ENCODE peak calls at places on chromosomes 13 and 19, in six cellular contexts. N, K, C, J, E and S are unnamed samples.

GRCh38 chr19:10655457-10656312 is 1.5 kb downstream of the ILF3 start:
- DNase-seq in N (no peak), K (peak; percentile 81), C (no peak), J (no peak), E (peak; percentile 30), S (peak; percentile 44)

GRCh38 chr19:13669780-13670355 is 94.5 kb upstream of the MRI1 start:
- DNase-seq in N (no peak), K (no peak), C (no peak), J (no peak), E (no peak), S (no peak)

GRCh38 chr19:30676990-30677679 is 305.0 kb downstream of the ZNF536 start:
- DNase-seq in N (no peak), K (no peak), C (no peak), J (no peak), E (no peak), S (no peak)

GRCh38 chr13:77810891-77811290 is 107.7 kb downstream of the EDNRB start:
- DNase-seq in N (no peak), K (no peak), C (no peak), J (no peak), E (peak; percentile 35), S (no peak)

GRCh38 chr19:29660835-29661234 is 4.4 kb upstream of the PLEKHF1 start:
- DNase-seq in N (no peak), K (peak; percentile 9), C (no peak), J (no peak), E (no peak), S (no peak)

GRCh38 chr19:55592391-55593090 is 6.8 kb downstream of the FIZ1 start:
- DNase-seq in N (no peak), K (no peak), C (peak; percentile 66), J (no peak), E (no peak), S (no peak)

GRCh38 chr13:65966991-65967451 is 1263.1 kb downstream of the PCDH9 start:
- DNase-seq in N (no peak), K (peak; percentile 65), C (peak; percentile 48), J (peak; percentile 25), E (no peak), S (peak; percentile 45)

GRCh38 chr13:73603646-73604045 is 530.6 kb downstream of the KLF12 start:
- DNase-seq in N (no peak), K (no peak), C (no peak), J (no peak), E (no peak), S (no peak)

GRCh38 chr13:32791545-32792172 is 205.4 kb downstream of the PDS5B start:
- DNase-seq in N (no peak), K (peak; percentile 15), C (no peak), J (no peak), E (no peak), S (peak; percentile 35)

GRCh38 chr19:48513289-48514122 is 1.9 kb upstream of the LMTK3 start:
- DNase-seq in N (no peak), K (peak; percentile 71), C (peak; percentile 94), J (no peak), E (peak; percentile 59), S (peak; percentile 64)

GRCh38 chr13:53010374-53011105 is 18.1 kb upstream of the OLFM4 start:
- DNase-seq in N (no peak), K (no peak), C (no peak), J (no peak), E (no peak), S (no peak)

GRCh38 chr13:75555836-75556235 is 6.2 kb downstream of the UCHL3 start:
- DNase-seq in N (no peak), K (no peak), C (no peak), J (no peak), E (no peak), S (no peak)

GRCh38 chr13:64525687-64526086 is 2704.4 kb downstream of the PCDH9 start:
- DNase-seq in N (no peak), K (no peak), C (no peak), J (no peak), E (no peak), S (no peak)

GRCh38 chr13:51564671-51565070 is 19.6 kb upstream of the WDFY2 start:
- DNase-seq in N (no peak), K (no peak), C (no peak), J (no peak), E (peak; percentile 68), S (no peak)

GRCh38 chr13:105567951-105568510 is 967.4 kb downstream of the EFNB2 start:
- DNase-seq in N (no peak), K (peak; percentile 40), C (no peak), J (no peak), E (no peak), S (no peak)

GRCh38 chr19:10809693-10810285 is 26.2 kb downstream of the TMED1 start:
- DNase-seq in N (no peak), K (no peak), C (no peak), J (no peak), E (no peak), S (no peak)

GRCh38 chr19:17202249-17202648 is 12.9 kb upstream of the USE1 start:
- DNase-seq in N (no peak), K (no peak), C (no peak), J (no peak), E (no peak), S (no peak)

GRCh38 chr19:262125-262524 is 29.1 kb downstream of the PLPP2 start:
- DNase-seq in N (no peak), K (no peak), C (no peak), J (no peak), E (no peak), S (no peak)

GRCh38 chr19:19599190-19599535 is 19.3 kb downstream of the PBX4 start:
- DNase-seq in N (no peak), K (no peak), C (no peak), J (no peak), E (no peak), S (no peak)

GRCh38 chr19:19594371-19594770 is 24.1 kb downstream of the PBX4 start:
- DNase-seq in N (no peak), K (no peak), C (no peak), J (no peak), E (no peak), S (no peak)

GRCh38 chr19:19600793-19601346 is 17.6 kb downstream of the PBX4 start:
- DNase-seq in N (no peak), K (no peak), C (no peak), J (no peak), E (no peak), S (no peak)

GRCh38 chr19:19595171-19595701 is 23.3 kb downstream of the PBX4 start:
- DNase-seq in N (no peak), K (peak; percentile 58), C (no peak), J (no peak), E (no peak), S (peak; percentile 47)

DNA sequence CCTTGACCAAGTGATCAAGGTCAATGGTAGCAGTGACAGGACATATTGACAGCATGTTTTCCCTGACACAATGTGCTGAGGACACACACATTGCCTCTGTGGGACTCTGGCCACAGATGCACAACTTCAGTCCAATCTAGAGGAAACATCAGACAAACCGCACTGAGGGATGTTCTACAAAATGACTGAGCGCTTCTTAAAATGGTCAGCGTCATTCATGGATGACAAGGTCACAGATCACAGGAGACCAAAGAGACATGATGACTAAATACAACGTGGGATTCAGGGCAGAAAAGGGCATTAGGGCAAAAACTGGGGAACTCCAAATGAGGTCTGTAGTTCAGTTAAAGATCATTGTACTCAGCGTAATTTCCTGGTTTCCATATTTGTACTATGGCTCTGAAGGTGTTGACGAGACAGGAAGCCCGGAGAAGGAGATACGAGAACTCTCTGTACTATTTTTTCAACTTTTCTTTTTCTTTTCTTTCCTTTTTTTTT is 20.6 kb downstream of the PBX4 start:
- DNase-seq in N (no peak), K (no peak), C (no peak), J (no peak), E (no peak), S (no peak)
- H4K91ac ChIP-seq in N (no peak overlapping the region), K (no peak overlapping the region), C (no peak overlapping the region), J (no peak overlapping the region), E (no peak overlapping the region), S (no peak overlapping the region)

DNA sequence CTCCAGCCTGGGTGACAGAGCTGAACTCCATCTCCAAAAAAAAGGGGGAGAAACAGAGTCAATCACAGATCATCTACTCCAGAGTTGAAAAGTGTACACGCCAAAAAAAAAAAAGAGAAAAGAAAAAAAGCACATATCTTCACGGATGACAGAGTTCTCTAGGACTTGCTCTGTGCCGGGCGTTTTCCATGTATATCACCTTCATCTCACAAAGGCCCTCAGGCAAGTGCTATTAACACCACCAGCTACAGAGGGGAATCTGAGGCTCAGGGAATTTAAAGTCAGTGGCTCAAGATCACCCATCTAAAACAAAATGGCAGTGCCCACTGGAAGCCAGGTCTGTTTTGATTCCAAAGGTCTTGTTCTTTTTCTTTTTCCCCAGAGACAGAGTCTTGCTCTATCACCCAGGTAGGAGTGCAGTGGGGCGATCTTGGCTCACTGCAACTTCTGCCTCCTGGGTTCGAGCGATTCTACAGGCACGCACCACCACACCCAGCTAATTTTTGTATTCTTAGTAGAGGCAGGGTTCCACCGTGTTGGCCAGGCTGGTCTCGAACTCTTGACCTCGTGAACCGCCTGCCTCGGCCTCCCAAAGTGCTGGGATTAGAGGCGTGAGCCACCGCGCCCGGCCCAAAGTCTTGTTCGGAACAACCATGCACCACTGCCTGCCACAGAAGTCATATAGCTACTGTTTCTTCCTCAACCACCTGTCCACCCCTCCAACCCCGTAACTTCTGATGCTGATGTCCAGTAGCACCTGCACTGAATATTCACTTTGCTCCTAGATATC is 42.2 kb downstream of the SAE1 start:
- DNase-seq in N (no peak), K (no peak), C (no peak), J (no peak), E (peak; percentile 25), S (no peak)
- H4K91ac ChIP-seq in N (no peak overlapping the region), K (no peak overlapping the region), C (no peak overlapping the region), J (no peak overlapping the region), E (no peak overlapping the region), S (no peak overlapping the region)

DNA sequence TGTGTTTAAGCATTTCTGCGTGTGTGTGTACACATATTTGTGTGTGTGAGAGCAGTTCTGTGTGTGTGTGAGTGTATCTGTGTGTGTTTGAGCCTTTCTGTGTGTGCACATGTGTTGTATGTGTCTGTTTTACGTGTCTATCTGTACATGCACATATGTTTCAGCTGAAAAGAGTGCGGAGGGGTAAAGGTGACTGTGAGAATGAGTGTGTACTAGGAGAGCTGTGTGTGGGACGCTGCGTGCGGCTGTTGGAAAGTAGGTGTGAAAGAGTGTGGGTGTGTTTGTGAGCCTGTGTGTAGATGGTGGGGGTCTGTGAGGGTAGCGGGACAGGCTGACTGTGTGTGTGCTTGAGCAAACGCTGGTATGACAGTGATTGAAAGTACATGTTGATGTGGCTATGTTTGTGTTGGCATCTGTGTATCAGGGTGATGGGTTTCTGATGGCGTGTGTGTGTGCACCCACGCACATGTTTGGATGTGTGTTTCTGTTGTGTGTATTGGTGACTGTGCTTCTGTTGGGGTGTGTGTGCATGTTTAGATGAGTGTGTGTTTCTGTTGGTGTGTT is 7.5 kb upstream of the TPM4 start:
- DNase-seq in N (no peak), K (no peak), C (no peak), J (no peak), E (no peak), S (no peak)
- H4K91ac ChIP-seq in N (no peak overlapping the region), K (no peak overlapping the region), C (no peak overlapping the region), J (no peak overlapping the region), E (no peak overlapping the region), S (peak overlapping the region; percentile 39)

DNA sequence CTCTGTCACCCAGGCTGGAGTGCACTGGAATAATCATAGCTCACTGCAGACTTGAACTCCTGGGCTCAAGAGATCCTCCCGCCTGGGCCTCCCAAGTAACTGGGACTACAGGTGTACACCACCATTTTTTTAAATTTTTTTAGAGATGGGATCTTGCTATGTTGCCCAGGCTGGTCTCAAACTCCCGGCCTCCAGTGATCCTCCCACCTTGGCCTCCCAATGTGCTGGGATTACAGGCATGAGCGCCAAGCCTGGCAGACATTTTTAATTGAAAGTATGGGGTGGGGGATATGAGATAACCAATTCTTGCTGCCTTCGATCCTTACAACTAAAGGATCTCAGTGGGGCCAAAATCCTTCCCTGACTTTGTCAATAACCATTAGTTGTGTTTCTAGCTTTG is 91.8 kb downstream of the ZNF557 start:
- DNase-seq in N (no peak), K (no peak), C (no peak), J (no peak), E (no peak), S (no peak)
- H4K91ac ChIP-seq in N (no peak overlapping the region), K (no peak overlapping the region), C (no peak overlapping the region), J (no peak overlapping the region), E (no peak overlapping the region), S (no peak overlapping the region)